ENCODE peak calls at places on chromosomes 3 and 15, in five cellular contexts. K is heart right ventricle, U is RWPE1, G is breast epithelium, Z is spleen. W is an unnamed sample.

GRCh38 chr3:127450331-127450730 is 140.2 kb downstream of the TPRA1 start:
- DNase-seq in K (no peak), U (no peak), G (peak; percentile 41), Z (peak; percentile 57), W (no peak)

GRCh38 chr3:169148448-169149348 is 514.8 kb downstream of the MECOM start:
- DNase-seq in K (peak; percentile 39), U (no peak), G (no peak), Z (no peak), W (no peak)

GRCh38 chr3:119630562-119631329 is 29.6 kb downstream of the POPDC2 start:
- DNase-seq in K (no peak), U (no peak), G (no peak), Z (no peak), W (no peak)

GRCh38 chr15:93037341-93038063 is 51.5 kb downstream of the RGMA start:
- DNase-seq in K (peak; percentile 67), U (no peak), G (peak; percentile 51), Z (peak; percentile 85), W (peak; percentile 30)

GRCh38 chr3:184384856-184385422 is 5.1 kb downstream of the CHRD start:
- DNase-seq in K (no peak), U (no peak), G (no peak), Z (no peak), W (no peak)

GRCh38 chr15:38325290-38325990 is 72.8 kb downstream of the SPRED1 start:
- DNase-seq in K (no peak), U (no peak), G (no peak), Z (no peak), W (no peak)

GRCh38 chr3:13493867-13494441 is 13.8 kb downstream of the HDAC11 start:
- DNase-seq in K (no peak), U (no peak), G (no peak), Z (peak; percentile 60), W (no peak)

GRCh38 chr3:11581237-11582122 is 62.2 kb downstream of the VGLL4 start:
- DNase-seq in K (no peak), U (no peak), G (no peak), Z (no peak), W (peak; percentile 58)

GRCh38 chr3:123081718-123082369 is 15.0 kb downstream of the PDIA5 start:
- DNase-seq in K (no peak), U (no peak), G (no peak), Z (no peak), W (no peak)

GRCh38 chr3:64047806-64048205 is 24.5 kb upstream of the PSMD6 start:
- DNase-seq in K (no peak), U (no peak), G (no peak), Z (no peak), W (no peak)

GRCh38 chr15:27339138-27339537 is 368.2 kb downstream of the GABRG3 start:
- DNase-seq in K (no peak), U (no peak), G (no peak), Z (no peak), W (no peak)

GRCh38 chr15:90790057-90790456 is 72.9 kb downstream of the BLM start:
- DNase-seq in K (no peak), U (no peak), G (no peak), Z (no peak), W (no peak)

GRCh38 chr3:146269271-146269670 is 18.4 kb upstream of the PLSCR4 start:
- DNase-seq in K (no peak), U (no peak), G (no peak), Z (no peak), W (no peak)

GRCh38 chr3:182565916-182566524 is 227.3 kb upstream of the ATP11B start:
- DNase-seq in K (no peak), U (no peak), G (no peak), Z (no peak), W (no peak)

GRCh38 chr3:17290894-17291293 is 406.1 kb downstream of the PLCL2 start:
- DNase-seq in K (peak; percentile 8), U (peak; percentile 5), G (no peak), Z (no peak), W (no peak)

GRCh38 chr3:111863942-111864341 is 4.9 kb downstream of the PHLDB2 start:
- DNase-seq in K (peak; percentile 35), U (no peak), G (no peak), Z (no peak), W (no peak)

GRCh38 chr3:138009476-138010272 is at the start of gene CLDN18:
- DNase-seq in K (no peak), U (no peak), G (no peak), Z (no peak), W (no peak)

GRCh38 chr15:32659340-32659831 is 17.9 kb downstream of the SCG5 start:
- DNase-seq in K (no peak), U (peak; percentile 89), G (no peak), Z (no peak), W (no peak)

GRCh38 chr3:128624526-128625138 is 26.0 kb downstream of the RPN1 start:
- DNase-seq in K (no peak), U (no peak), G (no peak), Z (no peak), W (no peak)

GRCh38 chr15:39756806-39757522 is 25.7 kb downstream of the FSIP1 start:
- DNase-seq in K (peak; percentile 16), U (peak; percentile 42), G (no peak), Z (no peak), W (no peak)

GRCh38 chr3:89042251-89042650 is 65.2 kb upstream of the EPHA3 start:
- DNase-seq in K (no peak), U (no peak), G (no peak), Z (no peak), W (no peak)

GRCh38 chr3:32569540-32570425 is 875 bp downstream of the DYNC1LI1 start:
- DNase-seq in K (peak; percentile 44), U (peak; percentile 22), G (peak; percentile 60), Z (peak; percentile 93), W (peak; percentile 45)

GRCh38 chr15:64464271-64465005 is 4.1 kb downstream of the ZNF609 start:
- DNase-seq in K (no peak), U (no peak), G (no peak), Z (no peak), W (no peak)

GRCh38 chr15:70417536-70417935 is 319.8 kb upstream of the TLE3 start:
- DNase-seq in K (no peak), U (no peak), G (no peak), Z (no peak), W (no peak)

GRCh38 chr3:118760611-118761606 is 273.7 kb downstream of the IGSF11 start:
- DNase-seq in K (no peak), U (no peak), G (no peak), Z (no peak), W (no peak)

GRCh38 chr15:65460948-65461347 is 38.2 kb upstream of the IGDCC4 start:
- DNase-seq in K (no peak), U (no peak), G (no peak), Z (no peak), W (no peak)

GRCh38 chr3:159964166-159964973 is 24.3 kb upstream of the IL12A start:
- DNase-seq in K (no peak), U (peak; percentile 78), G (no peak), Z (no peak), W (no peak)

GRCh38 chr3:116112686-116113085 is 332.6 kb downstream of the LSAMP start:
- DNase-seq in K (no peak), U (no peak), G (no peak), Z (no peak), W (no peak)

GRCh38 chr3:72681598-72681997 is 166.6 kb downstream of the SHQ1 start:
- DNase-seq in K (no peak), U (no peak), G (no peak), Z (no peak), W (no peak)

GRCh38 chr3:73549071-73549600 is 75.6 kb downstream of the PDZRN3 start:
- DNase-seq in K (no peak), U (no peak), G (no peak), Z (no peak), W (no peak)

GRCh38 chr15:29669823-29670222 is 152.4 kb downstream of the TJP1 start:
- DNase-seq in K (no peak), U (peak; percentile 66), G (no peak), Z (no peak), W (no peak)

GRCh38 chr3:49327485-49327884 is 12.4 kb downstream of the USP4 start:
- DNase-seq in K (no peak), U (no peak), G (no peak), Z (no peak), W (no peak)

GRCh38 chr3:49324768-49325167 is 15.1 kb downstream of the USP4 start:
- DNase-seq in K (no peak), U (no peak), G (no peak), Z (no peak), W (no peak)

GRCh38 chr3:49333091-49333490 is 6.8 kb downstream of the USP4 start:
- DNase-seq in K (no peak), U (no peak), G (no peak), Z (peak; percentile 78), W (no peak)

GRCh38 chr3:49329201-49329600 is 10.7 kb downstream of the USP4 start:
- DNase-seq in K (no peak), U (no peak), G (no peak), Z (no peak), W (no peak)
- H3K27ac ChIP-seq in K (no peak overlapping the region), U (peak overlapping the region; percentile 69), G (no peak overlapping the region), Z (no peak overlapping the region), W (no peak overlapping the region)

DNA sequence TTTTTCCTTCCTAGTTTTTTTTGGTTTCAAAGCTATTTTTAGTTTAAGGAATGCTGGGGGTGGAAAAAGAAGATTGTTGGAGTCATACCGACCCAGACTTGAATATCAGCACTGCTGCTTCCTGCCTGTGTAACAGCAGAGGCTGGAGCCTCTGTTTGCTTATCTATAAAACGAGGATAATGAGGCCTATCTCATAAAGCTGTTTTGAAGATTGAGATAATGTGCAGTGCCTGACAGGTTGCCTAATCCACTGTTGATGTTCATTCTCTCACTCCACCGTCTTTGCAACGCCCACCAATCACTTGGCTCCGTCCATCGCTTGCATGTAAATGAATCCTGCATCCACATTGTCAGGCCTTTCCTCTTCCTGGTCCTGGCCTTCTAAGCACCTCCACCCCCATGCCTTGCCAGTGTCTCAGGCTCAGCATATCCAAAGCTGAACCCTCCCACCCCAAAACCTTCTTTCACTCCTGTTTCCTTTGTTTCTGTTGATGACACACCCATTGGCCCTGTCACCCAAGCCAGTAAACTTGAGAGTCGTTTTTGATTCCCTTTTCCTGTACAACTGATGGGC is 94.9 kb downstream of the MEX3B start:
- DNase-seq in K (no peak), U (no peak), G (no peak), Z (no peak), W (no peak)
- H3K27ac ChIP-seq in K (no peak overlapping the region), U (no peak overlapping the region), G (no peak overlapping the region), Z (no peak overlapping the region), W (no peak overlapping the region)

GRCh38 chr15:45279024-45279697 is 27.1 kb downstream of the SLC28A2 start:
- DNase-seq in K (peak; percentile 98), U (peak; percentile 99), G (peak; percentile 99), Z (peak; percentile 96), W (peak; percentile 99)
- H3K27ac ChIP-seq in K (peak overlapping the region; percentile 86), U (peak overlapping the region; percentile 57), G (peak overlapping the region; percentile 95), Z (peak overlapping the region; percentile 80), W (peak overlapping the region; percentile 86)

DNA sequence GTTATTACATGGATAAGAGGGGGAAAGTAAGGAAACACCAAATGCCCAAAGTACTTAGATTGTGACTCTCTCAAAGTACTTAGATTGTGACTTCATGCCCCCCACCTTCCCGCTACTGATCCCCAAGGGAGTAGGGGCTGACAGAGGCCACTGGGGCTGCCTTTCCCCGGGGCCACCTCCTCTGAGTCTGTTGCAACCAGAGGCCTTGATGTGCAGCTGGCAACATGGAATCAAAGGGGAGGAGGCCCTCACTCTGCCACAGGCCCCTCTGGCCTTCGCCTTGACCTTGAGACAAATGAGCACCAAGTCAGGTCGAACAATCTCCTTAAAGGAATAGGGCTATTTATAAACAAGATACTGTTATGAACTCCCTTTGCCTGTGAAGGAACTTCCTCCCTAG is 62.5 kb downstream of the LRTM1 start:
- DNase-seq in K (no peak), U (no peak), G (no peak), Z (no peak), W (no peak)
- H3K27ac ChIP-seq in K (no peak overlapping the region), U (no peak overlapping the region), G (no peak overlapping the region), Z (no peak overlapping the region), W (no peak overlapping the region)

GRCh38 chr3:44862221-44862637 is 517 bp downstream of the TMEM42 start:
- DNase-seq in K (peak; percentile 6), U (peak; percentile 12), G (no peak), Z (no peak), W (no peak)
- H3K27ac ChIP-seq in K (peak overlapping the region; percentile 94), U (peak overlapping the region; percentile 86), G (peak overlapping the region; percentile 96), Z (peak overlapping the region; percentile 80), W (peak overlapping the region; percentile 87)